ENCODE peak calls at places on chromosomes 16 and 17, in ten cellular contexts. R, K, L, W, Z, P, A, F, I and D are unnamed samples.

GRCh38 chr16:3578121-3578520 is 918 bp upstream of the NLRC3 start:
- DNase-seq in R (no peak), K (no peak), L (no peak), W (no peak), Z (no peak), P (no peak), A (no peak), F (no peak), I (no peak), D (no peak)

GRCh38 chr17:79835953-79836951 is 3.0 kb downstream of the CBX4 start:
- DNase-seq in R (peak; percentile 52), K (peak; percentile 80), L (peak; percentile 50), W (no peak), Z (peak; percentile 58), P (peak; percentile 90), A (no peak), F (peak; percentile 52), I (peak; percentile 69), D (no peak)

GRCh38 chr17:14737984-14738651 is 437.2 kb downstream of the HS3ST3B1 start:
- DNase-seq in R (peak; percentile 71), K (peak; percentile 62), L (no peak), W (peak; percentile 93), Z (peak; percentile 97), P (peak; percentile 79), A (peak; percentile 99), F (peak; percentile 26), I (no peak), D (peak; percentile 19)

GRCh38 chr17:78184868-78185267 is 2.0 kb downstream of the TK1 start:
- DNase-seq in R (no peak), K (peak; percentile 57), L (no peak), W (no peak), Z (no peak), P (no peak), A (no peak), F (peak; percentile 30), I (no peak), D (no peak)

GRCh38 chr17:56624947-56625346 is 31.4 kb downstream of the NOG start:
- DNase-seq in R (no peak), K (no peak), L (no peak), W (no peak), Z (no peak), P (no peak), A (no peak), F (no peak), I (no peak), D (no peak)

GRCh38 chr17:43018932-43019331 is 3.3 kb downstream of the VAT1 start:
- DNase-seq in R (no peak), K (no peak), L (no peak), W (no peak), Z (peak; percentile 52), P (no peak), A (no peak), F (no peak), I (no peak), D (no peak)

GRCh38 chr17:57109393-57110151 is 24.5 kb downstream of the AKAP1 start:
- DNase-seq in R (no peak), K (no peak), L (no peak), W (no peak), Z (peak; percentile 29), P (no peak), A (peak; percentile 15), F (no peak), I (no peak), D (no peak)

GRCh38 chr17:32015245-32016013 is 8.2 kb downstream of the LRRC37B start:
- DNase-seq in R (no peak), K (peak; percentile 16), L (no peak), W (peak; percentile 33), Z (no peak), P (no peak), A (peak; percentile 28), F (peak; percentile 31), I (no peak), D (no peak)

GRCh38 chr16:50640391-50640790 is 40.7 kb downstream of the SNX20 start:
- DNase-seq in R (no peak), K (no peak), L (no peak), W (no peak), Z (no peak), P (no peak), A (no peak), F (no peak), I (no peak), D (no peak)

GRCh38 chr17:43365356-43365755 is 33.4 kb upstream of the ARL4D start:
- DNase-seq in R (no peak), K (no peak), L (no peak), W (peak; percentile 35), Z (no peak), P (no peak), A (no peak), F (no peak), I (no peak), D (no peak)

GRCh38 chr16:56111100-56111499 is 80.2 kb upstream of the GNAO1 start:
- DNase-seq in R (no peak), K (no peak), L (no peak), W (no peak), Z (no peak), P (no peak), A (no peak), F (no peak), I (no peak), D (no peak)

GRCh38 chr16:86044241-86044671 is 145.3 kb downstream of the IRF8 start:
- DNase-seq in R (no peak), K (peak; percentile 39), L (peak; percentile 68), W (peak; percentile 47), Z (peak; percentile 64), P (peak; percentile 66), A (peak; percentile 24), F (peak; percentile 77), I (peak; percentile 39), D (no peak)

GRCh38 chr17:57955183-57955952 is at the start of gene CUEDC1:
- DNase-seq in R (no peak), K (peak; percentile 85), L (peak; percentile 84), W (peak; percentile 90), Z (peak; percentile 70), P (peak; percentile 94), A (peak; percentile 50), F (peak; percentile 90), I (peak; percentile 75), D (peak; percentile 53)

GRCh38 chr16:68995011-68995504 is 110.4 kb upstream of the HAS3 start:
- DNase-seq in R (peak; percentile 21), K (peak; percentile 15), L (no peak), W (peak; percentile 57), Z (peak; percentile 51), P (no peak), A (peak; percentile 78), F (no peak), I (no peak), D (no peak)

DNA sequence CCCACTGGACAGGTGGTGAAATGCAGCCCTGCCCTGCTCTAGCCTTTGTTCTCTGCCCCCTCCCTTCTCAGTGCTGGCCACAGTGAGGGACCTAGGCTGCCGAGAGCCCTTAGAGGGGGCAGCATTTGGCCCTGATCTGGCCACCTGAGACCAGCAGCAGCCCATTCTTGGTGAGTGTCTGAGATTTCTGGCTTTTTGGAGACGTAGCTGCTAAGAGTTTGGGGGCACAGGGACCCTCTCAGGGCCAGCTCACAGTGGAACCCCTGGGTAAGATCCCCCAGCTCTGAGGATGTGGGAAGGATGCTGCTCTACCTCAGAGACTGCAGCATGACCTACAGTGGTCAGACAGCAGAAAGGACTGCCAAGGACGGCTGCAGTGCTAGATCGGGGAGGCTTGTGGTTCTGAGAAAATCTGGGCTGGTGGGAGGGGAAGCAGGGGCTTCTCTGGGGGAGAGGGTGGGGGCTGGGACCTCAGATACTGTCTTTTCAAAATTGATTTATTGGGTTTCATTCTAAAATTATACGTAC is 13.3 kb downstream of the GRB7 start:
- DNase-seq in R (no peak), K (no peak), L (no peak), W (no peak), Z (no peak), P (no peak), A (no peak), F (no peak), I (no peak), D (no peak)
- TF ChIP-seq CTCF in R (no peak), K (no peak), L (no peak), W (no peak), Z (no peak), P (no peak), A (no peak), F (no peak), I (no peak), D (no peak)

DNA sequence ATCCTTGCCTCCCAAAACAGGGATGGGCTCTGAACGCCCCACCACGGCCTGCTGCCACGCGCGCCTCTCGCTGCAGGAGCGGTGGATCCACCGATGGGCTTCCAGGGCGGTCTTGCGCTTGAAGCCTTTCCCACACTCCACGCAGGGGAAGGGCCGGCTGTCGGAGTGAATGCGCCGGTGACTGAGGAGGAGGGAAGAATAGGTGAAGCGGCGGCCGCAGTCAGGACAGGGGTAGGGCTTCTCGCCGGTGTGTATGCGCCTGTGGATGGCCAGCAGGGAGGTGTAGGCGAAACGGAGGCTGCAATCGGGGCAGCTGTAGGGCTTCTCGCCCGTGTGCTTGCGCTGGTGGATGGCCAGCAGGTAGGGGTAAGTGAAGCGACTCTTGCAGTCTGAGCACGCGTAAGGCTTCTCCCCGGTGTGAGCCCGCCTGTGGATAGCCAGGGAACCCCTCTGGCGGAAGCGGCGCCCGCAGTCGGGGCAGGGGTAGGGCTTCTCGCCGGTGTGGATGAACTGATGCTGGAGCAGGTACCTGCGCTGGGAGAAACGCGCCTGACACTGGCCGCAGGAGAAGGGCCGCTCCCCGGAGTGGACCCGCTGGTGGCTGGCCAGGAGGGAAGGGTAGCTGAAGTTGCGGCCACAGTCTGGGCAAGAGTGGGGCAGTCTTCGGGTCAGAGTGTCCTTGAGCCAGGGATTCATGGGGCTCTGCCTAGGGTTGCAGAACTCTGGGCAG is 2.7 kb downstream of the ZNF785 start:
- DNase-seq in R (no peak), K (no peak), L (no peak), W (no peak), Z (no peak), P (no peak), A (no peak), F (no peak), I (no peak), D (no peak)
- TF ChIP-seq CTCF in R (no peak), K (no peak), L (no peak), W (no peak), Z (no peak), P (no peak), A (no peak), F (no peak), I (no peak), D (no peak)

GRCh38 chr17:8141741-8142140 is 10.5 kb downstream of the PER1 start:
- DNase-seq in R (no peak), K (no peak), L (no peak), W (no peak), Z (peak; percentile 5), P (no peak), A (no peak), F (no peak), I (no peak), D (no peak)
- TF ChIP-seq CTCF in R (no peak), K (no peak), L (no peak), W (no peak), Z (no peak), P (no peak), A (no peak), F (no peak), I (no peak), D (no peak)

GRCh38 chr17:9575381-9576072 is at the start of gene STX8:
- DNase-seq in R (peak; percentile 88), K (peak; percentile 95), L (peak; percentile 86), W (peak; percentile 95), Z (peak; percentile 95), P (peak; percentile 97), A (peak; percentile 92), F (peak; percentile 95), I (peak; percentile 90), D (peak; percentile 84)

GRCh38 chr17:9576521-9577401 is at the start of gene CFAP52:
- DNase-seq in R (peak; percentile 46), K (peak; percentile 79), L (peak; percentile 86), W (peak; percentile 93), Z (peak; percentile 84), P (peak; percentile 86), A (peak; percentile 81), F (peak; percentile 86), I (peak; percentile 60), D (peak; percentile 77)

GRCh38 chr17:9577402-9577709 is 914 bp downstream of the CFAP52 start:
- DNase-seq in R (no peak), K (no peak), L (no peak), W (no peak), Z (no peak), P (no peak), A (peak; percentile 6), F (no peak), I (no peak), D (no peak)
- TF ChIP-seq CTCF in R (no peak), K (no peak), L (no peak), W (no peak), Z (no peak), P (no peak), A (no peak), F (no peak), I (no peak), D (no peak)